ENCODE peak calls at places on chromosomes 13 and 19, in six cellular contexts. M is left cardiac atrium; X is A549; E is stimulated activated effector memory CD8-positive, alpha-beta T cell treated with anti-CD3 and anti-CD28 coated beads, Interleukin-12 subunit alpha, Interleukin-12 subunit beta, amount 100 ng/mL, for 72 hours; H is activated CD4-positive, alpha-beta T cell treated with anti-CD3 and anti-CD28 coated beads for 36 hours; J is T-helper 17 cell. C is an unnamed sample.

GRCh38 chr13:39209731-39210633 is 171.7 kb downstream of the NHLRC3 start:
- ATAC-seq in M (peak; percentile 50), X (no peak), E (no peak), H (no peak), J (no peak), C (no peak)

GRCh38 chr13:39688278-39688677 is 32.8 kb downstream of the COG6 start:
- ATAC-seq in M (no peak), X (no peak), E (no peak), H (peak; percentile 35), J (no peak), C (no peak)

GRCh38 chr13:102651392-102651791 is 43.5 kb downstream of the METTL21C start:
- ATAC-seq in M (no peak), X (no peak), E (no peak), H (no peak), J (no peak), C (no peak)

GRCh38 chr19:23475477-23475876 is 80.2 kb upstream of the ZNF91 start:
- ATAC-seq in M (no peak), X (no peak), E (no peak), H (no peak), J (no peak), C (no peak)

GRCh38 chr13:40271511-40271910 is 394.9 kb downstream of the FOXO1 start:
- ATAC-seq in M (peak; percentile 45), X (no peak), E (no peak), H (no peak), J (no peak), C (no peak)

GRCh38 chr13:40629678-40630384 is 36.6 kb downstream of the FOXO1 start:
- ATAC-seq in M (no peak), X (no peak), E (peak; percentile 58), H (peak; percentile 55), J (no peak), C (no peak)

GRCh38 chr13:49972709-49973108 is 24.1 kb upstream of the TRIM13 start:
- ATAC-seq in M (no peak), X (no peak), E (no peak), H (no peak), J (no peak), C (no peak)

GRCh38 chr13:92807343-92807742 is 419.3 kb upstream of the GPC6 start:
- ATAC-seq in M (no peak), X (no peak), E (no peak), H (no peak), J (no peak), C (no peak)

GRCh38 chr13:21060063-21060826 is 1.1 kb downstream of the LATS2 start:
- ATAC-seq in M (peak; percentile 49), X (peak; percentile 45), E (peak; percentile 56), H (peak; percentile 20), J (peak; percentile 28), C (peak; percentile 28)

GRCh38 chr13:37349916-37350315 is 244.5 kb upstream of the CSNK1A1L start:
- ATAC-seq in M (no peak), X (no peak), E (no peak), H (no peak), J (no peak), C (no peak)

GRCh38 chr19:36150586-36150985 is 1.7 kb downstream of the COX7A1 start:
- ATAC-seq in M (no peak), X (peak; percentile 25), E (peak; percentile 13), H (no peak), J (no peak), C (peak; percentile 1)

GRCh38 chr13:97259787-97260641 is 37.9 kb downstream of the MBNL2 start:
- ATAC-seq in M (peak; percentile 17), X (no peak), E (no peak), H (no peak), J (no peak), C (no peak)

GRCh38 chr19:7788178-7788932 is 25.3 kb downstream of the CLEC4M start:
- ATAC-seq in M (no peak), X (no peak), E (peak; percentile 16), H (no peak), J (no peak), C (no peak)

GRCh38 chr13:104773775-104774174 is 1707.6 kb upstream of the SLC10A2 start:
- ATAC-seq in M (no peak), X (no peak), E (no peak), H (peak; percentile 44), J (peak; percentile 41), C (peak; percentile 38)

GRCh38 chr13:23621316-23621645 is 51.1 kb downstream of the TNFRSF19 start:
- ATAC-seq in M (no peak), X (peak; percentile 97), E (peak; percentile 97), H (peak; percentile 97), J (no peak), C (peak; percentile 88)

GRCh38 chr13:27044837-27045570 is 126.6 kb downstream of the USP12 start:
- ATAC-seq in M (no peak), X (no peak), E (peak; percentile 90), H (peak; percentile 55), J (peak; percentile 61), C (peak; percentile 36)

GRCh38 chr19:5104871-5105351 is 136.0 kb downstream of the KDM4B start:
- ATAC-seq in M (no peak), X (no peak), E (no peak), H (no peak), J (no peak), C (no peak)

C was measured in esophagus mucosa.